ENCODE peak calls at places on chromosomes 13 and 19, in six cellular contexts. G is GM23248, P is pancreas, M is LoVo, V is prostate gland, E is AG08395. D is an unnamed sample.

GRCh38 chr13:80237646-80238045 is 103.3 kb downstream of the SPRY2 start:
- DNase-seq in G (peak; percentile 60), P (no peak), M (no peak), V (no peak), E (peak; percentile 40), D (no peak)

GRCh38 chr19:42422576-42423461 is 4.4 kb downstream of the LIPE start:
- DNase-seq in G (no peak), P (no peak), M (no peak), V (no peak), E (peak; percentile 20), D (no peak)

GRCh38 chr19:17671906-17672305 is 16.2 kb downstream of the UNC13A start:
- DNase-seq in G (peak; percentile 61), P (no peak), M (no peak), V (no peak), E (peak; percentile 50), D (no peak)

GRCh38 chr13:27170221-27170520 is 1.4 kb downstream of the USP12 start:
- DNase-seq in G (no peak), P (no peak), M (peak; percentile 54), V (no peak), E (peak; percentile 52), D (no peak)

GRCh38 chr19:39052243-39052746 is 19.9 kb upstream of the FBXO27 start:
- DNase-seq in G (peak; percentile 67), P (peak; percentile 36), M (peak; percentile 57), V (peak; percentile 33), E (peak; percentile 53), D (peak; percentile 91)

GRCh38 chr13:59906413-59907027 is 257.2 kb downstream of the DIAPH3 start:
- DNase-seq in G (peak; percentile 67), P (no peak), M (peak; percentile 3), V (no peak), E (peak; percentile 38), D (no peak)

GRCh38 chr13:101474419-101474957 is 22.0 kb downstream of the ITGBL1 start:
- DNase-seq in G (peak; percentile 69), P (no peak), M (no peak), V (no peak), E (no peak), D (no peak)

GRCh38 chr13:94433055-94433947 is 46.2 kb downstream of the DCT start:
- DNase-seq in G (no peak), P (no peak), M (no peak), V (no peak), E (no peak), D (peak; percentile 21)

GRCh38 chr19:50315773-50316448 is 13.3 kb downstream of the KCNC3 start:
- DNase-seq in G (peak; percentile 32), P (no peak), M (no peak), V (no peak), E (no peak), D (no peak)

D was measured in upper lobe of left lung.